ENCODE peak calls at places on chromosomes 1 and 21, in eight cellular contexts. O is activated effector memory CD4-positive, alpha-beta T cell treated with Interleukin-2 at 50 U/mL for 16 hours; Q is NCI-H524; R is fibroblast of lung; N is heart right ventricle; F is CD4-positive, alpha-beta T cell; Y is WTC11; D is M059J. L is an unnamed sample.

GRCh38 chr21:26977741-26978140 is 10.9 kb upstream of the ADAMTS5 start:
- DNase-seq in O (no peak), D (peak; percentile 47), N (no peak), R (peak; percentile 32), Q (no peak), Y (no peak), F (no peak), L (no peak)

GRCh38 chr21:31678478-31678877 is 19.0 kb downstream of the SOD1 start:
- DNase-seq in N (no peak), R (no peak), F (no peak), O (no peak), D (no peak), Q (no peak), Y (no peak), L (no peak)

GRCh38 chr1:159067699-159068621 is 8.6 kb downstream of the AIM2 start:
- DNase-seq in Q (no peak), N (no peak), D (no peak), O (no peak), Y (no peak), F (no peak), R (no peak), L (no peak)

GRCh38 chr1:2347409-2347785 is 44.0 kb downstream of the MORN1 start:
- DNase-seq in O (no peak), D (no peak), F (no peak), Y (no peak), Q (no peak), R (no peak), N (peak; percentile 6), L (peak; percentile 57)

GRCh38 chr1:15427280-15427666 is 11.0 kb upstream of the CTRC start:
- DNase-seq in O (no peak), N (no peak), Y (no peak), F (no peak), R (no peak), Q (no peak), D (no peak), L (no peak)

GRCh38 chr21:42058631-42059111 is 12.4 kb upstream of the UMODL1 start:
- DNase-seq in D (no peak), Y (no peak), N (no peak), O (no peak), F (no peak), Q (no peak), R (no peak), L (no peak)

GRCh38 chr1:117113199-117113598 is 8.3 kb downstream of the TRIM45 start:
- DNase-seq in Q (no peak), Y (no peak), F (no peak), D (no peak), O (no peak), R (no peak), N (no peak), L (peak; percentile 60)

GRCh38 chr1:34868230-34869049 is 8.9 kb upstream of the SMIM12 start:
- DNase-seq in N (no peak), D (no peak), F (no peak), Q (no peak), O (no peak), R (no peak), Y (no peak), L (no peak)

GRCh38 chr1:66119148-66119547 is 326.5 kb downstream of the PDE4B start:
- DNase-seq in N (no peak), F (no peak), R (no peak), O (no peak), D (no peak), Y (no peak), Q (no peak), L (no peak)

GRCh38 chr21:34765619-34766018 is 96.8 kb downstream of the CLIC6 start:
- DNase-seq in Y (no peak), D (no peak), N (no peak), O (no peak), F (no peak), Q (no peak), R (no peak), L (no peak)

GRCh38 chr1:25538165-25538860 is 5.1 kb upstream of the LDLRAP1 start:
- DNase-seq in R (no peak), F (no peak), O (no peak), D (peak; percentile 38), Q (no peak), N (no peak), Y (no peak), L (no peak)

GRCh38 chr21:45504516-45505415 is 37.5 kb downstream of the SLC19A1 start:
- DNase-seq in F (no peak), O (no peak), Y (no peak), D (no peak), Q (no peak), N (peak; percentile 7), R (no peak), L (no peak)

GRCh38 chr21:42145569-42146250 is 73.2 kb upstream of the ABCG1 start:
- DNase-seq in O (peak; percentile 36), D (peak; percentile 56), Q (peak; percentile 81), F (peak; percentile 52), Y (peak; percentile 70), R (peak; percentile 29), N (no peak), L (peak; percentile 58)

GRCh38 chr1:6727535-6727934 is 25.9 kb upstream of the DNAJC11 start:
- DNase-seq in Y (peak; percentile 79), O (peak; percentile 33), R (peak; percentile 27), F (peak; percentile 50), D (peak; percentile 59), N (peak; percentile 41), Q (peak; percentile 59), L (peak; percentile 29)

GRCh38 chr1:192747942-192748341 is 60.9 kb upstream of the RGS2 start:
- DNase-seq in F (no peak), O (no peak), Y (no peak), Q (no peak), D (peak; percentile 58), R (peak; percentile 3), N (no peak), L (no peak)

L was measured in posterior cingulate gyrus.